ENCODE peak calls at places on chromosomes 5 and 9, in seven cellular contexts. E is upper lobe of right lung; V is adrenal gland; H is activated gamma-delta T cell treated with Interleukin-2 at 50 U/mL for 16 hours; F is stimulated activated CD4-positive, alpha-beta T cell treated with anti-CD3 and anti-CD28 coated beads, Interleukin-4, amount 100 ng/mL, for 24 hours; J is AG09309; G is fibroblast of the aortic adventitia. K is an unnamed sample.

GRCh38 chr5:54309237-54309636 is 1.1 kb downstream of the ARL15 start:
- DNase-seq in E (no peak), V (peak; percentile 10), G (peak; percentile 35), J (no peak), H (no peak), F (no peak), K (no peak)

GRCh38 chr9:6644346-6645152 is 980 bp downstream of the GLDC start:
- DNase-seq in H (no peak), V (no peak), J (no peak), F (no peak), E (no peak), G (no peak), K (no peak)

GRCh38 chr5:107359033-107359915 is 311.5 kb downstream of the EFNA5 start:
- DNase-seq in F (no peak), E (no peak), H (no peak), J (no peak), G (peak; percentile 69), V (no peak), K (no peak)

GRCh38 chr5:35741126-35741711 is 115.5 kb upstream of the IL7R start:
- DNase-seq in E (no peak), F (no peak), H (no peak), G (no peak), J (peak; percentile 89), V (no peak), K (no peak)

GRCh38 chr9:21709464-21710058 is 92.9 kb upstream of the MTAP start:
- DNase-seq in V (peak; percentile 76), H (peak; percentile 67), G (peak; percentile 78), F (peak; percentile 78), E (no peak), J (no peak), K (peak; percentile 38)

GRCh38 chr9:131238402-131239021 is 37.8 kb downstream of the FAM78A start:
- DNase-seq in J (no peak), V (no peak), H (no peak), G (no peak), F (peak; percentile 12), E (no peak), K (no peak)

GRCh38 chr5:151383011-151383410 is 35.7 kb upstream of the SLC36A2 start:
- DNase-seq in E (no peak), F (no peak), J (no peak), G (no peak), V (no peak), H (no peak), K (no peak)

GRCh38 chr5:145189786-145190185 is 645.4 kb downstream of the PRELID2 start:
- DNase-seq in V (no peak), J (no peak), F (no peak), G (peak; percentile 20), E (no peak), H (no peak), K (no peak)

GRCh38 chr5:149442563-149443182 is 63.6 kb upstream of the IL17B start:
- DNase-seq in J (no peak), V (peak; percentile 87), E (peak; percentile 91), H (peak; percentile 68), G (peak; percentile 79), F (peak; percentile 75), K (peak; percentile 83)

GRCh38 chr5:150457562-150458240 is 8.2 kb upstream of the RPS14 start:
- DNase-seq in E (no peak), H (no peak), G (no peak), F (no peak), J (no peak), V (no peak), K (no peak)

GRCh38 chr9:135343136-135343535 is 136.4 kb upstream of the PPP1R26 start:
- DNase-seq in E (peak; percentile 39), V (no peak), H (no peak), G (no peak), F (no peak), J (no peak), K (no peak)

GRCh38 chr5:148342371-148343048 is 7.2 kb downstream of the SPINK9 start:
- DNase-seq in H (no peak), V (no peak), F (no peak), E (no peak), G (no peak), J (no peak), K (no peak)

GRCh38 chr9:136085815-136086212 is 9.3 kb downstream of the NACC2 start:
- DNase-seq in J (no peak), F (no peak), E (peak; percentile 91), H (no peak), V (peak; percentile 87), G (no peak), K (no peak)

K was measured in CD8-positive, alpha-beta T cell.